ENCODE peak calls at places on chromosomes 11 and 22, in seven cellular contexts. X is SK-N-SH, E is K562, T is GM12878, A is HCT116, B is H1, D is HepG2. O is an unnamed sample.

GRCh38 chr22:20566420-20567260 is 59.2 kb downstream of the MED15 start:
- DNase-seq in X (no peak), T (no peak), D (no peak), B (no peak), A (no peak), E (no peak), O (no peak)

GRCh38 chr11:65067446-65067845 is 9.1 kb upstream of the NAALADL1 start:
- DNase-seq in E (no peak), T (no peak), A (no peak), X (no peak), D (no peak), B (no peak), O (no peak)

GRCh38 chr11:96969251-96969650 is 579.4 kb downstream of the JRKL start:
- DNase-seq in X (no peak), A (no peak), E (peak; percentile 9), D (no peak), T (no peak), B (no peak), O (no peak)

GRCh38 chr11:69403556-69404215 is 77.8 kb upstream of the LINC01488 start:
- DNase-seq in B (no peak), T (no peak), X (no peak), A (no peak), D (no peak), E (no peak), O (no peak)

GRCh38 chr22:36238348-36239149 is 778 bp downstream of the APOL2 start:
- DNase-seq in X (peak; percentile 36), E (peak; percentile 44), T (no peak), D (no peak), B (no peak), A (no peak), O (no peak)

GRCh38 chr11:76241243-76242000 is 35.1 kb upstream of the WNT11 start:
- DNase-seq in T (no peak), X (no peak), E (no peak), B (no peak), A (no peak), D (no peak), O (no peak)

GRCh38 chr11:22690891-22691290 is 24.5 kb downstream of the GAS2 start:
- DNase-seq in T (no peak), A (no peak), B (no peak), D (no peak), E (no peak), X (no peak), O (no peak)

GRCh38 chr11:130940706-130941105 is 24.4 kb upstream of the SNX19 start:
- DNase-seq in X (no peak), D (no peak), T (no peak), A (no peak), E (no peak), B (no peak), O (no peak)

GRCh38 chr11:2305862-2306823 is 4.3 kb downstream of the TSPAN32 start:
- DNase-seq in X (peak; percentile 46), D (no peak), B (no peak), E (peak; percentile 27), T (no peak), A (no peak), O (no peak)

GRCh38 chr11:116506446-116506845 is 266.3 kb downstream of the BUD13 start:
- DNase-seq in X (peak; percentile 82), D (no peak), B (no peak), E (no peak), T (no peak), A (no peak), O (no peak)

GRCh38 chr11:121801796-121802195 is 314.2 kb downstream of the BLID start:
- DNase-seq in D (no peak), T (no peak), E (no peak), X (no peak), B (no peak), A (no peak), O (no peak)

GRCh38 chr11:121807051-121807450 is 309.0 kb downstream of the BLID start:
- DNase-seq in A (no peak), E (no peak), T (no peak), X (peak; percentile 16), D (no peak), B (no peak), O (no peak)

GRCh38 chr11:121800240-121800639 is 315.8 kb downstream of the BLID start:
- DNase-seq in D (no peak), B (no peak), E (no peak), T (no peak), X (no peak), A (no peak), O (no peak)

GRCh38 chr11:121800704-121801516 is 315.1 kb downstream of the BLID start:
- DNase-seq in X (no peak), E (no peak), T (no peak), D (no peak), B (peak; percentile 70), A (no peak), O (no peak)

GRCh38 chr11:121802542-121802941 is 313.5 kb downstream of the BLID start:
- DNase-seq in X (no peak), D (no peak), B (peak; percentile 27), A (no peak), T (no peak), E (no peak), O (no peak)
- TF ChIP-seq JUND in X (no peak), D (no peak), B (no peak), A (no peak), T (no peak), E (no peak), O (no peak)

GRCh38 chr11:78365381-78365792 is 52.2 kb downstream of the GAB2 start:
- DNase-seq in B (peak; percentile 74), T (no peak), A (peak; percentile 22), D (peak; percentile 13), E (no peak), X (no peak), O (peak; percentile 30)
- TF ChIP-seq JUND in B (no peak), T (no peak), A (no peak), D (no peak), E (no peak), X (peak; percentile 9), O (peak; percentile 48)

GRCh38 chr11:77311701-77312100 is 10.2 kb upstream of the GDPD4 start:
- DNase-seq in E (no peak), D (no peak), A (no peak), B (no peak), X (no peak), T (no peak), O (no peak)

GRCh38 chr11:77303328-77303727 is 1.8 kb upstream of the GDPD4 start:
- DNase-seq in E (no peak), A (no peak), T (no peak), X (peak; percentile 21), D (no peak), B (no peak), O (no peak)

GRCh38 chr11:77309401-77310085 is 8.1 kb upstream of the GDPD4 start:
- DNase-seq in B (no peak), E (no peak), T (no peak), A (no peak), X (no peak), D (no peak), O (no peak)

GRCh38 chr11:77312107-77312506 is 10.6 kb upstream of the GDPD4 start:
- DNase-seq in E (no peak), A (no peak), T (no peak), B (no peak), D (no peak), X (no peak), O (no peak)

GRCh38 chr11:77308838-77309237 is 7.4 kb upstream of the GDPD4 start:
- DNase-seq in D (no peak), B (no peak), A (no peak), T (no peak), X (no peak), E (no peak), O (no peak)
- TF ChIP-seq JUND in D (no peak), B (no peak), A (no peak), T (no peak), X (no peak), E (no peak), O (no peak)

GRCh38 chr11:127653071-127653470 is 652.5 kb upstream of the KIRREL3 start:
- DNase-seq in X (no peak), E (no peak), B (no peak), D (no peak), T (no peak), A (no peak), O (no peak)

GRCh38 chr11:127649958-127650357 is 649.4 kb upstream of the KIRREL3 start:
- DNase-seq in D (no peak), T (no peak), X (no peak), B (no peak), E (no peak), A (no peak), O (no peak)

GRCh38 chr11:127649071-127649470 is 648.5 kb upstream of the KIRREL3 start:
- DNase-seq in T (no peak), X (no peak), B (no peak), E (no peak), D (no peak), A (no peak), O (no peak)

GRCh38 chr11:127651175-127651887 is 650.8 kb upstream of the KIRREL3 start:
- DNase-seq in E (no peak), X (no peak), A (no peak), D (no peak), B (no peak), T (no peak), O (no peak)

GRCh38 chr11:127651888-127652221 is 651.3 kb upstream of the KIRREL3 start:
- DNase-seq in B (no peak), X (no peak), T (no peak), D (no peak), A (no peak), E (no peak), O (no peak)
- TF ChIP-seq JUND in B (no peak), X (no peak), T (no peak), D (no peak), A (no peak), E (no peak), O (no peak)

DNA sequence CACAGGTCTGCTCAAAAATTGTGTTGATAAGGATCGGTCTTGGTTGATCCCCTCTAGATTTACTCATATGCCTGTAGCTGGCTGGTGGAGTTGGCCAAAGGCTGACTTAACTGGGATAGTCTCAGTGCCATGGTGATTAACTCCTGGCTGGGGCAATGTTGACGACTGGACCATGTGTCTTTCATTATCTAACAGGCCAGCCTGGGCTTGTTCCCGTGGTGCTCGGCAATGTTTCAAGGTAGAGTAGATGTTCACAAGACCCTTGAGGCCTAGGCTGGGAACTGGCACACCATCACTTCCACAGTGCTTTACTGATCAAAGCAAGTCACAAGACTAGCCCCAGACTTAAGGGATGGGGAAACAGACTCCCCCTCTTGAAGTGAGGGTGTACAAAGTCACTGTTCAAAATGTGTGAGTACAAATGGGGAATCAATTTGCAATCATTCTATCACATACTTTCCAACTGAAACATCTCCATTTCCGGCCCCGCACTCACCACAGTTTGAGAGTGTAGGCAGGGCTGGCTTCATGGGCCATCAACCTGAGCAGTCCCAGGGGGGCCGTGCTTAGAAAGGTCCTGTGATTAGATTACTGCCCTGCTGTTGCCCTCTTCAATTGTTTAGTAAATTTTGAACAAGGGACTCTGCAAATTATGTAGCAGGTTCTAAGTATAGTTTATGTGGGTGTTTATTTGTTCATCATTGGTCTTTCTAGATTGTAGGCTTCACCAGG is 240.8 kb downstream of the NELL1 start:
- DNase-seq in X (no peak), A (no peak), D (no peak), T (no peak), E (no peak), B (no peak), O (no peak)
- TF ChIP-seq JUND in X (no peak), A (no peak), D (no peak), T (no peak), E (no peak), B (no peak), O (no peak)